ENCODE peak calls at places on chromosomes 11 and 22, in four cellular contexts. T is AG04450, B is right atrium auricular region, O is IMR-90. Q is an unnamed sample.
A peak's percentile ranks its signal among the peaks of the same experiment; 100 is the strongest.

GRCh38 chr11:2121227-2122130 is 17.7 kb downstream of the IGF2 start:
- DNase-seq in T (no peak), B (no peak), O (no peak), Q (no peak)

GRCh38 chr22:23187871-23188700 is 7.8 kb downstream of the BCR start:
- DNase-seq in T (no peak), B (no peak), O (peak; percentile 23), Q (no peak)

GRCh38 chr11:46643531-46643930 is 26.2 kb downstream of the ATG13 start:
- DNase-seq in T (no peak), B (no peak), O (no peak), Q (no peak)

GRCh38 chr22:19965771-19966709 is 24.4 kb upstream of the TXNRD2 start:
- DNase-seq in T (no peak), B (no peak), O (no peak), Q (no peak)

GRCh38 chr11:67698247-67698646 is 23.8 kb upstream of the ALDH3B2 start:
- DNase-seq in T (no peak), B (no peak), O (no peak), Q (no peak)

GRCh38 chr11:20078846-20079245 is 81.4 kb downstream of the DBX1 start:
- DNase-seq in T (no peak), B (no peak), O (no peak), Q (no peak)

GRCh38 chr22:48941903-48942625 is 885.6 kb downstream of the BRD1 start:
- DNase-seq in T (no peak), B (peak; percentile 28), O (no peak), Q (peak; percentile 36)

GRCh38 chr11:35524780-35525179 is 636 bp downstream of the PAMR1 start:
- DNase-seq in T (no peak), B (no peak), O (peak; percentile 68), Q (no peak)

GRCh38 chr11:121722431-121723256 is 269.9 kb upstream of the SORL1-AS1 start:
- DNase-seq in T (peak; percentile 76), B (peak; percentile 92), O (peak; percentile 89), Q (peak; percentile 91)

GRCh38 chr11:64157987-64158386 is 7.9 kb downstream of the MACROD1 start:
- DNase-seq in T (no peak), B (no peak), O (no peak), Q (no peak)

GRCh38 chr11:34329876-34330275 is 27.9 kb downstream of the ABTB2 start:
- DNase-seq in T (no peak), B (no peak), O (no peak), Q (no peak)

GRCh38 chr11:82978422-82979099 is 77.0 kb downstream of the DDIAS start:
- DNase-seq in T (peak; percentile 32), B (no peak), O (peak; percentile 90), Q (no peak)

GRCh38 chr11:103544874-103545273 is 435.6 kb downstream of the DYNC2H1 start:
- DNase-seq in T (no peak), B (no peak), O (no peak), Q (no peak)

GRCh38 chr22:22463855-22464540 is 44.5 kb downstream of the ZNF280B start:
- DNase-seq in T (peak; percentile 34), B (no peak), O (peak; percentile 57), Q (no peak)

GRCh38 chr22:20981787-20982562 is at the start of gene LZTR1:
- DNase-seq in T (peak; percentile 53), B (peak; percentile 81), O (peak; percentile 82), Q (peak; percentile 84)

GRCh38 chr11:107598225-107599139 is 7.5 kb downstream of the ELMOD1 start:
- DNase-seq in T (no peak), B (no peak), O (no peak), Q (no peak)

GRCh38 chr11:16815047-16815767 is 76.8 kb downstream of the C11orf58 start:
- DNase-seq in T (no peak), B (peak; percentile 79), O (peak; percentile 27), Q (peak; percentile 82)

GRCh38 chr11:11866203-11866602 is 24.4 kb downstream of the USP47 start:
- DNase-seq in T (no peak), B (no peak), O (no peak), Q (no peak)

GRCh38 chr11:88454881-88455280 is 117.3 kb upstream of the CTSC start:
- DNase-seq in T (peak; percentile 29), B (no peak), O (peak; percentile 75), Q (no peak)

GRCh38 chr11:78078218-78079167 is 1.2 kb downstream of the NDUFC2 start:
- DNase-seq in T (no peak), B (no peak), O (no peak), Q (no peak)

GRCh38 chr11:128889657-128890213 is 1.4 kb upstream of the KCNJ5 start:
- DNase-seq in T (no peak), B (no peak), O (no peak), Q (no peak)

GRCh38 chr11:80462211-80462610 is 1021.4 kb upstream of the TENM4 start:
- DNase-seq in T (no peak), B (no peak), O (no peak), Q (no peak)

GRCh38 chr22:36386900-36387663 is 685 bp downstream of the MYH9 start:
- DNase-seq in T (no peak), B (no peak), O (no peak), Q (peak; percentile 88)

GRCh38 chr11:9203715-9204311 is 61.3 kb downstream of the DENND5A start:
- DNase-seq in T (no peak), B (no peak), O (no peak), Q (no peak)

GRCh38 chr11:31236052-31236652 is 133.4 kb downstream of the DCDC1 start:
- DNase-seq in T (no peak), B (no peak), O (no peak), Q (no peak)

GRCh38 chr22:37535159-37535558 is 15.9 kb upstream of the CARD10 start:
- DNase-seq in T (no peak), B (no peak), O (no peak), Q (no peak)

GRCh38 chr11:83706581-83706980 is 420.4 kb upstream of the CCDC90B start:
- DNase-seq in T (no peak), B (no peak), O (no peak), Q (no peak)

GRCh38 chr11:119791701-119792151 is 62.7 kb upstream of the NECTIN1 start:
- DNase-seq in T (no peak), B (no peak), O (peak; percentile 37), Q (no peak)

GRCh38 chr22:23092217-23092955 is 22.1 kb downstream of the GNAZ start:
- DNase-seq in T (no peak), B (no peak), O (no peak), Q (no peak)

GRCh38 chr11:80844110-80844509 is 1403.3 kb upstream of the TENM4 start:
- DNase-seq in T (no peak), B (no peak), O (no peak), Q (no peak)

GRCh38 chr11:96054870-96055705 is 131.2 kb upstream of the MTMR2 start:
- DNase-seq in T (no peak), B (no peak), O (peak; percentile 64), Q (no peak)

GRCh38 chr11:100638648-100639047 is 48.4 kb upstream of the ARHGAP42 start:
- DNase-seq in T (no peak), B (no peak), O (no peak), Q (no peak)

GRCh38 chr11:110479445-110480101 is 49.8 kb downstream of the FDX1 start:
- DNase-seq in T (peak; percentile 37), B (no peak), O (peak; percentile 77), Q (no peak)

GRCh38 chr22:29301716-29302401 is 4.6 kb upstream of the GAS2L1 start:
- DNase-seq in T (no peak), B (no peak), O (no peak), Q (no peak)
- H3K27ac ChIP-seq in T (no peak overlapping the region), B (no peak overlapping the region), O (no peak overlapping the region), Q (no peak overlapping the region)

DNA sequence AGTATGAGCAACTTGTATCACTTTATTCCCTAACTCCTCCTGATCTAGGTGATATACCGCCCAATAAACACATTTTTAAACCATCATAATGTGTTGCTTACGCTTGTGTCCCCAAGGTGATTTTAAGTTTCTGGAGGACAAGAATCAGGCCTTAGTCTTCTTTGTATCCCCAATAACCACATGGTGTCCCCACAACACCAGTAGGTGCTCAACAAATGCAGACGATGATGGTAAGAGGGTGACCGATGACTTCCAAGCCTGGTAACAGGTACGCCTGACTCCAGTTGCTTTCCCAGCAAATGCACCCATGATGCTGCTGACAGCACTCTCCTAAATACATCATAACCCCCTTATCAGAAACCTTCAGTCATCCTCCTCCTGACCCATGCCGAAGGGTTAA is 64.2 kb downstream of the EFCAB6 start:
- DNase-seq in T (no peak), B (no peak), O (no peak), Q (no peak)
- TF ChIP-seq CTCF in T (peak; percentile 9), B (no peak), O (peak; percentile 11), Q (no peak)

DNA sequence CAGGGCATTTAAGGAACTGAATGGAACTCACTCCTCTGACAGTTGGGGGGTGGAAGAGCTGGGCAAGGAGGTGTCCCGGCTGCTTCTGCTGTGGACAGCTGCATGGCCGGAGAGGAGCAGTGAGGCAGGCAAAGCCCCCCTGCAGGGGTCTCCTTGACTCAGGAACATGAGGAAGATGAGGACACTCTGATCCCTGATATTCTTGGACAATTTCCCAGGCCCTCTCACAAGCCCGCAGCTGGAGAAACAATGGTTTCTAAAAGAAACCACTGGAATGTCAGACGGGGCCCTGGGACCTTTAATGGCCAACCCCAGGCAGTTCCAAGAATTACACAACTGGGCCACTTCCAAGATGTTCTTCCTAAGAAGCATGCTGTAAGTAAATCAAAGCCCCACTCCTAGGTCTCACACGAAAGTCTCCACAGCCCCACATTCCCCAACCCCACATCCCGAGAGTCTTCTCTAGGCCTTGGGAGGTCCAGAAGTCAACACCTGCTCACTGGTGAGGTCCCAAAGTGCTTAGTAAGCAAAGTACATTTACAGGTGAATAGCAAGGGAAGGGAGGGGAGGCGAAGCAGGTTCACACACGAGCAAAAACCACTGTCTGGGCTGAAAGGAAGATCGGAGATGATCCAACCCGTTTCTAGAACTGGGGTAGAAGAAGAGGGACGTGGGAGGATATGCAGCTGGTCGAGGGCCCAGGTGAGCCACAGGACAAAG is 1.0 kb upstream of the CCDC86 start:
- DNase-seq in T (peak; percentile 74), B (no peak), O (peak; percentile 94), Q (no peak)
- H3K27ac ChIP-seq in T (peak overlapping the region; percentile 66), B (peak overlapping the region; percentile 77), O (peak overlapping the region; percentile 64), Q (peak overlapping the region; percentile 81)

GRCh38 chr11:396948-397548 is 3.0 kb downstream of the PKP3 start:
- DNase-seq in T (no peak), B (no peak), O (peak; percentile 36), Q (no peak)

GRCh38 chr11:399731-400211 is 5.8 kb downstream of the PKP3 start:
- DNase-seq in T (no peak), B (no peak), O (no peak), Q (no peak)

GRCh38 chr11:403021-403760 is 9.2 kb downstream of the PKP3 start:
- DNase-seq in T (no peak), B (no peak), O (no peak), Q (no peak)

GRCh38 chr11:398826-399225 is 4.8 kb downstream of the PKP3 start:
- DNase-seq in T (no peak), B (no peak), O (no peak), Q (no peak)

DNA sequence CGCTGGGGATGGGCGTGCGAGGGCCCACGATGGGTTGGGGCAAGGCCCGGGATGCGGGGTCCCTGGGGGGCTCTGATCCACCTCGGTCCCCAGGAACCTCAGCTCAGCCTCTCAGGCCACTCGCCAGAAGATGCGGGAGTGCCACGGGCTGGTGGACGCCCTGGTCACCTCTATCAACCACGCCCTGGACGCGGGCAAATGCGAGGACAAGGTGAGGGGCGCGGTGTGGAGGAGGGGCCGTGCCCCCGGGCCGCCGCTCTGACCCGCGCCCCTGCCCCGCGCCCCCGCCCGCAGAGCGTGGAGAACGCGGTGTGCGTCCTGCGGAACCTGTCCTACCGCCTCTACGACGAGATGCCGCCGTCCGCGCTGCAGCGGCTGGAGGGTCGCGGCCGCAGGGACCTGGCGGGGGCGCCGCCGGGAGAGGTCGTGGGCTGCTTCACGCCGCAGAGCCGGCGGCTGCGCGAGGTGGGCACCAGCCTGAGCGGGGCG is 6.3 kb downstream of the PKP3 start:
- DNase-seq in T (no peak), B (no peak), O (no peak), Q (no peak)
- TF ChIP-seq CTCF in T (no peak), B (no peak), O (no peak), Q (no peak)

Q was measured in coronary artery.